ENCODE peak calls at places on chromosome 19, in four cellular contexts. K is endothelial cell of umbilical vein, V is epithelial cell of esophagus, T is breast epithelium. Q is an unnamed sample.

GRCh38 chr19:31639306-31639705 is 290.1 kb upstream of the TSHZ3 start:
- DNase-seq in K (no peak), V (no peak), T (no peak), Q (no peak)

GRCh38 chr19:48190288-48191284 is 20.1 kb downstream of the ZSWIM9 start:
- DNase-seq in K (no peak), V (peak; percentile 97), T (no peak), Q (peak; percentile 67)

GRCh38 chr19:33794578-33795369 is 1.9 kb upstream of the KCTD15 start:
- DNase-seq in K (no peak), V (no peak), T (no peak), Q (no peak)

GRCh38 chr19:47227347-47228167 is 3.4 kb downstream of the BBC3 start:
- DNase-seq in K (peak; percentile 89), V (peak; percentile 78), T (peak; percentile 87), Q (peak; percentile 96)

GRCh38 chr19:590750-591098 is 1.0 kb downstream of the HCN2 start:
- DNase-seq in K (no peak), V (no peak), T (no peak), Q (no peak)

GRCh38 chr19:33235996-33236350 is 10.3 kb upstream of the SLC7A10 start:
- DNase-seq in K (no peak), V (no peak), T (no peak), Q (no peak)

GRCh38 chr19:18117692-18118378 is 20.3 kb downstream of the MAST3 start:
- DNase-seq in K (peak; percentile 83), V (peak; percentile 74), T (peak; percentile 73), Q (peak; percentile 70)

GRCh38 chr19:23913931-23914330 is 755 bp upstream of the ZNF726 start:
- DNase-seq in K (no peak), V (no peak), T (no peak), Q (no peak)

GRCh38 chr19:40718774-40719391 is 2.0 kb downstream of the ITPKC start:
- DNase-seq in K (peak; percentile 49), V (peak; percentile 93), T (peak; percentile 89), Q (peak; percentile 92)

GRCh38 chr19:12270854-12271253 is 23.8 kb downstream of the ZNF44 start:
- DNase-seq in K (no peak), V (no peak), T (no peak), Q (no peak)

GRCh38 chr19:43572172-43572588 is 3.1 kb downstream of the XRCC1 start:
- DNase-seq in K (no peak), V (no peak), T (no peak), Q (no peak)

GRCh38 chr19:31110331-31110730 is 238.9 kb downstream of the TSHZ3 start:
- DNase-seq in K (no peak), V (peak; percentile 72), T (no peak), Q (peak; percentile 23)

GRCh38 chr19:10961073-10961762 is 388 bp downstream of the SMARCA4 start:
- DNase-seq in K (no peak), V (peak; percentile 13), T (no peak), Q (peak; percentile 34)

GRCh38 chr19:14156122-14156521 is 19.7 kb upstream of the ASF1B start:
- DNase-seq in K (no peak), V (no peak), T (no peak), Q (no peak)

GRCh38 chr19:51808333-51808986 is 13.5 kb downstream of the FPR3 start:
- DNase-seq in K (peak; percentile 4), V (no peak), T (no peak), Q (peak; percentile 81)

GRCh38 chr19:17889609-17890214 is 18.0 kb downstream of the SLC5A5 start:
- DNase-seq in K (peak; percentile 44), V (peak; percentile 66), T (no peak), Q (peak; percentile 68)

GRCh38 chr19:33826521-33826920 is 29.9 kb downstream of the KCTD15 start:
- DNase-seq in K (no peak), V (no peak), T (no peak), Q (no peak)

GRCh38 chr19:29308977-29309520 is 96.1 kb upstream of the UQCRFS1 start:
- DNase-seq in K (no peak), V (no peak), T (no peak), Q (no peak)

GRCh38 chr19:29878973-29879654 is 62.9 kb upstream of the URI1 start:
- DNase-seq in K (no peak), V (peak; percentile 30), T (peak; percentile 43), Q (peak; percentile 67)

GRCh38 chr19:5951338-5951861 is 26.5 kb downstream of the RANBP3 start:
- DNase-seq in K (peak; percentile 24), V (no peak), T (no peak), Q (no peak)

GRCh38 chr19:56619131-56619530 is 23.8 kb upstream of the SMIM17 start:
- DNase-seq in K (no peak), V (no peak), T (no peak), Q (no peak)

GRCh38 chr19:2253106-2254051 is 2.8 kb downstream of the JSRP1 start:
- DNase-seq in K (no peak), V (no peak), T (no peak), Q (no peak)
- TF ChIP-seq CTCF in K (peak; percentile 45), V (no peak), T (no peak), Q (no peak)

GRCh38 chr19:19146000-19146608 is 7.8 kb upstream of the TMEM161A start:
- DNase-seq in K (peak; percentile 59), V (peak; percentile 58), T (peak; percentile 83), Q (peak; percentile 73)
- TF ChIP-seq CTCF in K (peak; percentile 97), V (peak; percentile 89), T (peak; percentile 94), Q (peak; percentile 95)

GRCh38 chr19:7639863-7640348 is 3.0 kb downstream of the STXBP2 start:
- DNase-seq in K (no peak), V (no peak), T (no peak), Q (no peak)

GRCh38 chr19:7638802-7639465 is 2.0 kb downstream of the STXBP2 start:
- DNase-seq in K (no peak), V (no peak), T (no peak), Q (no peak)

GRCh38 chr19:7642295-7643046 is 5.6 kb downstream of the STXBP2 start:
- DNase-seq in K (no peak), V (no peak), T (no peak), Q (no peak)

GRCh38 chr19:7640803-7641202 is 3.9 kb downstream of the STXBP2 start:
- DNase-seq in K (no peak), V (no peak), T (no peak), Q (no peak)

GRCh38 chr19:7641288-7642276 is 4.7 kb downstream of the STXBP2 start:
- DNase-seq in K (no peak), V (no peak), T (no peak), Q (no peak)
- TF ChIP-seq CTCF in K (no peak), V (peak; percentile 5), T (no peak), Q (no peak)

DNA sequence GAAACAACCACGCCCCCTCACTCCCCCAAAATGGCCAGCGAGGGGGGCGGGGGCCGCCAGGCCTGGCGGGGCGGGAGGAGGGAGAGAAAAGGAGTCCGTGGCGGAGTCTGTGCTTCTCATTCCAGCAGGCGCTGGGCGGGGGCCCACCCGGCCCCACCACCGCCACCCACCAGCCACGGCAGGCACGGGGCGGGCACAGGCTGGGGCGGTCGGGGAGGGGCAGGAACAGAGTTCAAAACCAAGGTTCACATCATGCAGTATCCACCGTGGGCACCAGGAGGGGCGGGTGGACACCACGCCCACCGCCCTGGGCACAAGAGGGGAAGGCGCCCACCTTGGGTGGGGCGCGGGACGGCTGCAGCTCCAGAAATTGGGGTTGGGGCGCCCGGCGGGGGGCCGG is 12.8 kb downstream of the DPF1 start:
- DNase-seq in K (no peak), V (no peak), T (no peak), Q (no peak)
- TF ChIP-seq CTCF in K (peak; percentile 12), V (no peak), T (no peak), Q (no peak)